ENCODE peak calls at places on chromosomes 4 and X, in nine cellular contexts. L, S, Q, O, C, D, K, V and G are unnamed samples. For H3K36me3 and H3K4me1, the result is how much of the 10 kb centered on the place peaks cover.

GRCh38 chrX:72573158-72573511 is 492 bp upstream of the HDAC8 start:
- DNase-seq in V (no peak), L (no peak), O (no peak), C (no peak), Q (no peak), S (no peak), K (no peak), D (no peak), G (no peak)

GRCh38 chr4:97370581-97370980 is 772.7 kb downstream of the STPG2 start:
- DNase-seq in O (no peak), L (no peak), K (peak), Q (peak), S (no peak), C (no peak), D (no peak), V (no peak), G (no peak)

GRCh38 chrX:72110051-72110926 is 21.4 kb downstream of the RTL5 start:
- DNase-seq in Q (no peak), O (no peak), V (no peak), C (no peak), S (no peak), K (no peak), D (no peak), L (no peak), G (no peak)

GRCh38 chr4:55409468-55410171 is 13.9 kb downstream of the TMEM165 start:
- DNase-seq in S (no peak), Q (no peak), O (no peak), V (no peak), K (peak), C (no peak), D (no peak), L (no peak), G (no peak)

GRCh38 chr4:109873791-109874514 is 26.0 kb downstream of the LRIT3 start:
- DNase-seq in K (no peak), Q (no peak), O (no peak), S (no peak), C (no peak), D (no peak), L (no peak), V (no peak), G (no peak)

GRCh38 chr4:109378076-109378475 is 55.5 kb upstream of the SEC24B start:
- DNase-seq in L (no peak), K (no peak), O (no peak), D (no peak), V (no peak), C (no peak), S (no peak), Q (no peak), G (no peak)

GRCh38 chr4:57501715-57502114 is 391.5 kb upstream of the IGFBP7 start:
- DNase-seq in D (no peak), V (no peak), C (no peak), S (peak), K (peak), O (no peak), L (no peak), Q (no peak), G (no peak)

GRCh38 chrX:113947548-113947947 is 636.3 kb upstream of the HTR2C start:
- DNase-seq in Q (peak), V (no peak), C (no peak), K (peak), D (no peak), S (no peak), O (no peak), L (no peak), G (no peak)

GRCh38 chr4:16196482-16197393 is 29.5 kb downstream of the TAPT1 start:
- DNase-seq in V (no peak), O (no peak), C (no peak), L (no peak), S (no peak), D (no peak), K (peak), Q (peak), G (no peak)

GRCh38 chrX:11423362-11423818 is 130.2 kb downstream of the AMELX start:
- DNase-seq in V (no peak), S (no peak), L (peak), Q (no peak), K (peak), O (peak), C (no peak), D (no peak), G (no peak)

GRCh38 chr4:77342170-77342810 is 185.3 kb downstream of the CCNG2 start:
- DNase-seq in O (no peak), D (no peak), V (no peak), K (no peak), C (no peak), Q (no peak), L (no peak), S (no peak), G (no peak)

GRCh38 chr4:88938138-88938537 is 118.8 kb downstream of the FAM13A start:
- DNase-seq in D (no peak), Q (no peak), S (no peak), L (no peak), V (no peak), K (peak), O (no peak), C (no peak), G (no peak)

GRCh38 chr4:183164963-183165362 is 65.9 kb downstream of the WWC2 start:
- DNase-seq in Q (no peak), L (no peak), S (no peak), O (no peak), D (no peak), C (no peak), K (no peak), V (no peak), G (no peak)

GRCh38 chrX:96004386-96004785 is 680.3 kb upstream of the DIAPH2 start:
- DNase-seq in L (no peak), Q (no peak), O (no peak), D (no peak), S (no peak), V (no peak), C (no peak), K (peak), G (no peak)

GRCh38 chr4:150012851-150013360 is 65.3 kb upstream of the DCLK2 start:
- DNase-seq in K (no peak), S (no peak), Q (no peak), O (no peak), C (no peak), D (no peak), L (no peak), V (no peak), G (no peak)

GRCh38 chr4:126762651-126763247 is 870.0 kb upstream of the INTU start:
- DNase-seq in S (no peak), Q (no peak), O (no peak), C (no peak), L (no peak), D (no peak), V (no peak), K (no peak), G (no peak)

GRCh38 chrX:15146515-15146914 is 123.4 kb downstream of the ASB9 start:
- DNase-seq in D (no peak), C (no peak), O (no peak), L (peak), K (peak), V (no peak), S (no peak), Q (no peak), G (peak)

DNA sequence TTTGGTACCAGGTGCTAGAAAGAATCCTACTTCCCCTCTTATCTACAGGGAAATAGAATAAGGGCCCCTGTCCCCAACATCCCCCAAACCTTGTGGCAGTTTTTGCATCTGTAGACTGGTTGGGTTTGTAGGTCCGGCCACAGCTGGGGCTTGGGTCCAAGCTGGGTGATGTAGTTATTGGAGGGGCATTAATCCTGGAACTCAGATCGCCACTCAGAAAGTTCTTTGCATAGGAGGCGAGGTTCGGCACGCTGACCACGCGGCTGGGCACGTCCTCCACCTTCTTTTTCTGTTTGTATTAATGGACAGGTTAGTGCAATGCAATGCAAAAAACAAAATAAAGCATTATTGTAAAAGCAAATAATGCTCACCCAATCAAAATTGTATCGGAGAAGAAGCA is 19.2 kb downstream of the MED28 start:
- DNase-seq in S (no peak), C (no peak), L (no peak), D (no peak), O (no peak), V (peak), K (no peak), Q (no peak), G (no peak)
- H3K36me3 ChIP-seq in S (under half), C (half or more), L (under half), D (under half), O (under half), V (under half), K (under half), Q (under half), G (under half)

GRCh38 chr4:40058854-40059253 is 2.2 kb downstream of the N4BP2 start:
- DNase-seq in D (no peak), K (no peak), Q (no peak), L (no peak), S (no peak), O (no peak), C (no peak), V (no peak), G (no peak)
- H3K4me3 ChIP-seq in D (no peak), K (no peak), Q (no peak), L (no peak), S (peak), O (no peak), C (peak), V (no peak), G (no peak)

DNA sequence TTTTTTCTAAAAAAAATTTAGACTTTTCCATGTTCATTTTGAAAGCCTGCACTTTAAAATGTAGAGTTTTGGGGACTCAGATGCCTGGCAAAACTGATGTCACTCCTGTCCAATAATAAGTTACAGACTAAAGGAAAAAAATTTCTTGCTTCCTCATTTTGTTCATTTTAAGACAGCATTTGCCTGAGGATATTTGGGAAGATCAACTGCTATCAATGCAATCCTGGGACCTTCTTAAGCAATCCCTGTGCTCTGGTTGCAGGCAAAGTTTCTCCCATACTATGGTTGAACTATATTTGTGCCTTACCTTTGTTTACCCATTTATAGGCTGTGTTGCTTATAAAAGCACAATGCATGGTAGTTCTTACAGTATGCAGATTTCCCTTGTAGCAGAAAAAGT is 280.4 kb downstream of the CFAP47 start:
- DNase-seq in O (no peak), C (no peak), Q (no peak), K (no peak), V (no peak), D (no peak), L (no peak), S (no peak), G (no peak)
- H3K4me1 ChIP-seq in O (under half), C (under half), Q (under half), K (under half), V (under half), D (under half), L (under half), S (under half), G (under half)

GRCh38 chr4:134552063-134552462 is 350.5 kb upstream of the PABPC4L start:
- DNase-seq in K (no peak), C (no peak), O (no peak), Q (no peak), D (no peak), V (no peak), L (no peak), S (no peak), G (no peak)
- H3K36me3 ChIP-seq in K (under half), C (under half), O (under half), Q (under half), D (under half), V (under half), L (under half), S (under half), G (under half)